ENCODE peak calls at places on chromosomes 11 and 22, in five cellular contexts. Q is neuronal stem cell, N is T follicular helper cell, U is hippocampal formation, E is germinal center. R is an unnamed sample.

GRCh38 chr11:22792497-22792896 is 37.1 kb downstream of the SVIP start:
- DNase-seq in U (peak), E (no peak), Q (no peak), N (no peak), R (peak)

GRCh38 chr11:61495801-61496601 is 12.5 kb upstream of the LRRC10B start:
- DNase-seq in Q (no peak), E (no peak), U (no peak), N (no peak), R (no peak)

GRCh38 chr22:49817359-49817758 is 10.3 kb downstream of the BRD1 start:
- DNase-seq in E (no peak), U (no peak), Q (no peak), N (no peak), R (no peak)

GRCh38 chr22:22526125-22526912 is 6.2 kb upstream of the ZNF280A start:
- DNase-seq in E (no peak), N (no peak), Q (no peak), U (no peak), R (no peak)

GRCh38 chr22:50216161-50216683 is 15.4 kb downstream of the SELENOO start:
- DNase-seq in N (no peak), Q (no peak), E (no peak), U (no peak), R (no peak)

GRCh38 chr22:19612866-19613572 is 88.8 kb upstream of the CLDN5 start:
- DNase-seq in N (no peak), U (no peak), E (no peak), Q (no peak), R (no peak)

GRCh38 chr11:98564233-98564632 is 456.5 kb upstream of the CNTN5 start:
- DNase-seq in N (no peak), Q (no peak), U (no peak), E (no peak), R (no peak)

GRCh38 chr11:57598831-57599155 is 1.3 kb downstream of the SERPING1 start:
- DNase-seq in U (no peak), E (no peak), Q (no peak), N (no peak), R (no peak)

GRCh38 chr11:108561535-108561991 is 32.0 kb downstream of the EXPH5 start:
- DNase-seq in U (no peak), Q (no peak), N (no peak), E (no peak), R (no peak)

GRCh38 chr11:29061452-29061851 is 953.3 kb downstream of the METTL15 start:
- DNase-seq in E (no peak), N (no peak), Q (no peak), U (no peak), R (no peak)

GRCh38 chr22:39431821-39432251 is 25.0 kb upstream of the MGAT3 start:
- DNase-seq in U (no peak), Q (no peak), N (no peak), E (no peak), R (no peak)

GRCh38 chr11:97140885-97141494 is 751.2 kb downstream of the JRKL start:
- DNase-seq in Q (peak), E (no peak), N (no peak), U (no peak), R (no peak)

GRCh38 chr11:122242731-122243130 is 126.7 kb upstream of the BLID start:
- DNase-seq in E (no peak), U (no peak), N (no peak), Q (no peak), R (no peak)

GRCh38 chr11:107102692-107103463 is 84.6 kb upstream of the GUCY1A2 start:
- DNase-seq in U (no peak), E (no peak), Q (no peak), N (no peak), R (no peak)

GRCh38 chr11:16280256-16280682 is 76.1 kb downstream of the SOX6 start:
- DNase-seq in Q (no peak), U (no peak), N (no peak), E (no peak), R (no peak)